ENCODE peak calls at places on chromosomes 7 and 10, in five cellular contexts. O is KBM-7; H is GM13976; X is stimulated activated CD4-positive, alpha-beta T cell treated with anti-CD3 and anti-CD28 coated beads, TNF-alpha, amount 100 ng/mL, for 24 hours; S is GM04504. U is an unnamed sample.

GRCh38 chr10:28785018-28785417 is 107.7 kb downstream of the BAMBI start:
- DNase-seq in O (no peak), H (no peak), X (no peak), S (no peak), U (no peak)

GRCh38 chr10:103751696-103752287 is 103.6 kb downstream of the SH3PXD2A start:
- DNase-seq in O (no peak), H (no peak), X (no peak), S (no peak), U (no peak)

GRCh38 chr10:77872947-77873557 is 53.5 kb downstream of the DLG5 start:
- DNase-seq in O (no peak), H (no peak), X (no peak), S (no peak), U (no peak)

GRCh38 chr7:149307775-149308501 is 45.9 kb downstream of the ZNF783 start:
- DNase-seq in O (no peak), H (peak; percentile 5), X (no peak), S (no peak), U (no peak)

GRCh38 chr10:33311640-33312039 is 22.8 kb downstream of the NRP1 start:
- DNase-seq in O (no peak), H (no peak), X (no peak), S (no peak), U (no peak)

GRCh38 chr7:155455776-155456516 is 2.0 kb upstream of the EN2 start:
- DNase-seq in O (no peak), H (peak; percentile 41), X (no peak), S (no peak), U (no peak)

GRCh38 chr7:29588900-29589696 is 25.5 kb downstream of the PRR15 start:
- DNase-seq in O (peak; percentile 49), H (peak; percentile 58), X (no peak), S (no peak), U (no peak)

GRCh38 chr10:15348579-15348978 is 22.5 kb downstream of the FAM171A1 start:
- DNase-seq in O (no peak), H (no peak), X (no peak), S (no peak), U (no peak)

GRCh38 chr7:33298848-33299247 is 169.5 kb downstream of the BBS9 start:
- DNase-seq in O (no peak), H (no peak), X (no peak), S (no peak), U (no peak)

GRCh38 chr10:46547331-46547880 is 9.1 kb downstream of the GPRIN2 start:
- DNase-seq in O (no peak), H (no peak), X (no peak), S (no peak), U (peak; percentile 55)

GRCh38 chr10:75019360-75019759 is 92.1 kb upstream of the SAMD8 start:
- DNase-seq in O (peak; percentile 61), H (no peak), X (no peak), S (peak; percentile 6), U (no peak)

GRCh38 chr7:34570300-34570699 is 87.7 kb upstream of the NPSR1 start:
- DNase-seq in O (no peak), H (no peak), X (no peak), S (no peak), U (no peak)

GRCh38 chr7:149625947-149626392 is 128.4 kb upstream of the ZNF746 start:
- DNase-seq in O (peak; percentile 41), H (no peak), X (no peak), S (peak; percentile 20), U (no peak)

GRCh38 chr7:77799078-77799964 is 748 bp downstream of the PHTF2 start:
- DNase-seq in O (peak; percentile 72), H (peak; percentile 32), X (peak; percentile 13), S (no peak), U (peak; percentile 53)

U was measured in left lung.